ENCODE peak calls at places on chromosomes 6 and 20, in five cellular contexts. P is kidney glomerular epithelial cell; K is central memory CD4-positive, alpha-beta T cell; R is HepG2; J is activated naive CD4-positive, alpha-beta T cell. T is an unnamed sample.

GRCh38 chr6:111423960-111424846 is 58.8 kb downstream of the REV3L start:
- DNase-seq in P (no peak), K (no peak), R (no peak), J (no peak), T (peak; percentile 44)

GRCh38 chr6:169965657-169966311 is 214.4 kb downstream of the ERMARD start:
- DNase-seq in P (no peak), K (no peak), R (no peak), J (no peak), T (no peak)

GRCh38 chr6:40999498-41000070 is 39.4 kb downstream of the UNC5CL start:
- DNase-seq in P (peak; percentile 16), K (no peak), R (peak; percentile 80), J (no peak), T (peak; percentile 53)

GRCh38 chr20:40192083-40192482 is 497.0 kb downstream of the MAFB start:
- DNase-seq in P (no peak), K (no peak), R (no peak), J (no peak), T (no peak)

GRCh38 chr6:75118925-75119515 is 86.8 kb downstream of the COL12A1 start:
- DNase-seq in P (no peak), K (no peak), R (no peak), J (no peak), T (no peak)

GRCh38 chr6:90202156-90202555 is 94.5 kb downstream of the BACH2 start:
- DNase-seq in P (no peak), K (no peak), R (no peak), J (no peak), T (no peak)

GRCh38 chr6:33748851-33749250 is 2.1 kb upstream of the IP6K3 start:
- DNase-seq in P (no peak), K (no peak), R (no peak), J (no peak), T (no peak)

GRCh38 chr20:50943091-50943490 is 11.9 kb upstream of the ADNP start:
- DNase-seq in P (no peak), K (no peak), R (no peak), J (no peak), T (no peak)

GRCh38 chr6:135182120-135182992 is 1.2 kb downstream of the MYB start:
- DNase-seq in P (no peak), K (peak; percentile 22), R (no peak), J (peak; percentile 33), T (no peak)

GRCh38 chr20:59948828-59949720 is 8.9 kb downstream of the FAM217B start:
- DNase-seq in P (no peak), K (peak; percentile 63), R (peak; percentile 63), J (no peak), T (peak; percentile 41)

GRCh38 chr6:33908025-33908424 is 104.2 kb upstream of the MLN start:
- DNase-seq in P (peak; percentile 85), K (no peak), R (peak; percentile 49), J (no peak), T (peak; percentile 13)

GRCh38 chr20:61719691-61720347 is 345.9 kb downstream of the TAF4 start:
- DNase-seq in P (no peak), K (peak; percentile 67), R (no peak), J (peak; percentile 30), T (no peak)

GRCh38 chr6:28673800-28674671 is 148.4 kb downstream of the GPX5 start:
- DNase-seq in P (peak; percentile 79), K (no peak), R (peak; percentile 75), J (no peak), T (peak; percentile 63)

GRCh38 chr20:57526067-57526884 is 1.3 kb upstream of the CTCFL start:
- DNase-seq in P (no peak), K (no peak), R (peak; percentile 50), J (peak; percentile 6), T (peak; percentile 40)

GRCh38 chr20:47336013-47336754 is 20.3 kb downstream of the ZMYND8 start:
- DNase-seq in P (no peak), K (no peak), R (no peak), J (no peak), T (no peak)

GRCh38 chr6:7900621-7901020 is 10.0 kb downstream of the TXNDC5 start:
- DNase-seq in P (no peak), K (no peak), R (no peak), J (no peak), T (no peak)

GRCh38 chr6:143762126-143762525 is 81.0 kb upstream of the LTV1 start:
- DNase-seq in P (no peak), K (no peak), R (no peak), J (no peak), T (no peak)

GRCh38 chr20:35342154-35342769 is 50.0 kb upstream of the FAM83C start:
- DNase-seq in P (no peak), K (no peak), R (no peak), J (no peak), T (no peak)

GRCh38 chr6:81766482-81767069 is 14.1 kb upstream of the TENT5A start:
- DNase-seq in P (peak; percentile 97), K (no peak), R (peak; percentile 78), J (no peak), T (peak; percentile 76)

GRCh38 chr6:170265655-170266054 is 25.2 kb downstream of the DLL1 start:
- DNase-seq in P (no peak), K (no peak), R (peak; percentile 24), J (no peak), T (no peak)

GRCh38 chr6:170279977-170280688 is 10.7 kb downstream of the DLL1 start:
- DNase-seq in P (peak; percentile 13), K (peak; percentile 66), R (no peak), J (peak; percentile 51), T (no peak)

GRCh38 chr6:148085651-148086321 is 256.9 kb upstream of the SASH1 start:
- DNase-seq in P (no peak), K (no peak), R (no peak), J (no peak), T (no peak)

GRCh38 chr20:37348643-37349516 is 2.9 kb downstream of the SRC start:
- DNase-seq in P (no peak), K (no peak), R (no peak), J (no peak), T (no peak)

GRCh38 chr6:5422321-5422915 is 161.1 kb downstream of the FARS2 start:
- DNase-seq in P (no peak), K (no peak), R (peak; percentile 34), J (no peak), T (peak; percentile 35)

GRCh38 chr20:2333821-2334220 is 38.0 kb downstream of the TGM3 start:
- DNase-seq in P (no peak), K (no peak), R (no peak), J (no peak), T (no peak)

GRCh38 chr6:44569931-44570385 is 182.5 kb downstream of the CDC5L start:
- DNase-seq in P (no peak), K (no peak), R (no peak), J (no peak), T (no peak)

GRCh38 chr6:111874030-111874425 is 776 bp upstream of the FYN start:
- DNase-seq in P (no peak), K (peak; percentile 59), R (no peak), J (peak; percentile 54), T (no peak)

GRCh38 chr20:33291830-33292355 is 8.9 kb downstream of the BPIFB1 start:
- DNase-seq in P (no peak), K (peak; percentile 51), R (peak; percentile 59), J (peak; percentile 62), T (peak; percentile 47)